ENCODE peak calls at places on chromosomes 16 and 17, in nine cellular contexts. One of them, this sample, is unnamed. For H3K4me1, the result is how much of the 10 kb centered on the place peaks cover.

GRCh38 chr17:3802461-3803307 is 1.7 kb upstream of the ITGAE start:
- DNase-seq in H9: no peak
- DNase-seq in mesenchymal stem cell: peak
- DNase-seq in HCT116: no peak
- DNase-seq in heart right ventricle: no peak
- DNase-seq in SK-N-SH: no peak
- DNase-seq in GM23338: no peak
- DNase-seq in fibroblast of lung: peak
- DNase-seq in PC-3: peak
- DNase-seq in this sample: no peak

GRCh38 chr16:58337090-58337444 is 42.2 kb upstream of the PRSS54 start:
- DNase-seq in H9: peak
- DNase-seq in mesenchymal stem cell: no peak
- DNase-seq in HCT116: no peak
- DNase-seq in heart right ventricle: no peak
- DNase-seq in SK-N-SH: no peak
- DNase-seq in GM23338: peak
- DNase-seq in fibroblast of lung: no peak
- DNase-seq in PC-3: no peak
- DNase-seq in this sample: no peak

GRCh38 chr16:10871157-10871991 is 5.6 kb upstream of the CIITA start:
- DNase-seq in H9: no peak
- DNase-seq in mesenchymal stem cell: peak
- DNase-seq in HCT116: peak
- DNase-seq in heart right ventricle: peak
- DNase-seq in SK-N-SH: no peak
- DNase-seq in GM23338: no peak
- DNase-seq in fibroblast of lung: peak
- DNase-seq in PC-3: peak
- DNase-seq in this sample: peak

GRCh38 chr16:73275448-73275847 is 227.5 kb upstream of the ZFHX3 start:
- DNase-seq in H9: no peak
- DNase-seq in mesenchymal stem cell: no peak
- DNase-seq in HCT116: no peak
- DNase-seq in heart right ventricle: no peak
- DNase-seq in SK-N-SH: no peak
- DNase-seq in GM23338: no peak
- DNase-seq in fibroblast of lung: no peak
- DNase-seq in PC-3: no peak
- DNase-seq in this sample: no peak

GRCh38 chr16:81431554-81432353 is 12.9 kb upstream of the CMIP start:
- DNase-seq in H9: no peak
- DNase-seq in mesenchymal stem cell: peak
- DNase-seq in HCT116: no peak
- DNase-seq in heart right ventricle: no peak
- DNase-seq in SK-N-SH: no peak
- DNase-seq in GM23338: no peak
- DNase-seq in fibroblast of lung: peak
- DNase-seq in PC-3: peak
- DNase-seq in this sample: peak

GRCh38 chr16:69112285-69113129 is 7.1 kb downstream of the HAS3 start:
- DNase-seq in H9: peak
- DNase-seq in mesenchymal stem cell: peak
- DNase-seq in HCT116: no peak
- DNase-seq in heart right ventricle: peak
- DNase-seq in SK-N-SH: peak
- DNase-seq in GM23338: peak
- DNase-seq in fibroblast of lung: no peak
- DNase-seq in PC-3: peak
- DNase-seq in this sample: peak

GRCh38 chr17:38783227-38783626 is 16.1 kb downstream of the PIP4K2B start:
- DNase-seq in H9: no peak
- DNase-seq in mesenchymal stem cell: no peak
- DNase-seq in HCT116: no peak
- DNase-seq in heart right ventricle: no peak
- DNase-seq in SK-N-SH: no peak
- DNase-seq in GM23338: peak
- DNase-seq in fibroblast of lung: no peak
- DNase-seq in PC-3: no peak
- DNase-seq in this sample: no peak

GRCh38 chr17:78131172-78132085 is 858 bp downstream of the TMC8 start:
- DNase-seq in H9: no peak
- DNase-seq in mesenchymal stem cell: no peak
- DNase-seq in HCT116: no peak
- DNase-seq in heart right ventricle: no peak
- DNase-seq in SK-N-SH: peak
- DNase-seq in GM23338: no peak
- DNase-seq in fibroblast of lung: no peak
- DNase-seq in PC-3: no peak
- DNase-seq in this sample: no peak

GRCh38 chr16:28309811-28310311 is 17.5 kb downstream of the SBK1 start:
- DNase-seq in H9: no peak
- DNase-seq in mesenchymal stem cell: no peak
- DNase-seq in HCT116: no peak
- DNase-seq in heart right ventricle: no peak
- DNase-seq in SK-N-SH: no peak
- DNase-seq in GM23338: no peak
- DNase-seq in fibroblast of lung: no peak
- DNase-seq in PC-3: no peak
- DNase-seq in this sample: no peak

GRCh38 chr17:80035687-80035936 is at the start of gene TBC1D16:
- DNase-seq in H9: no peak
- DNase-seq in mesenchymal stem cell: no peak
- DNase-seq in HCT116: no peak
- DNase-seq in heart right ventricle: no peak
- DNase-seq in SK-N-SH: no peak
- DNase-seq in GM23338: no peak
- DNase-seq in fibroblast of lung: no peak
- DNase-seq in PC-3: no peak
- DNase-seq in this sample: no peak

GRCh38 chr17:80034977-80035686 is 540 bp downstream of the TBC1D16 start:
- DNase-seq in H9: peak
- DNase-seq in mesenchymal stem cell: peak
- DNase-seq in HCT116: no peak
- DNase-seq in heart right ventricle: peak
- DNase-seq in SK-N-SH: no peak
- DNase-seq in GM23338: peak
- DNase-seq in fibroblast of lung: peak
- DNase-seq in PC-3: peak
- DNase-seq in this sample: no peak

GRCh38 chr17:80035937-80036714 is at the start of gene CCDC40:
- DNase-seq in H9: peak
- DNase-seq in mesenchymal stem cell: peak
- DNase-seq in HCT116: peak
- DNase-seq in heart right ventricle: peak
- DNase-seq in SK-N-SH: peak
- DNase-seq in GM23338: peak
- DNase-seq in fibroblast of lung: peak
- DNase-seq in PC-3: peak
- DNase-seq in this sample: peak

GRCh38 chr17:80034654-80034976 is 1.1 kb downstream of the TBC1D16 start:
- DNase-seq in H9: no peak
- DNase-seq in mesenchymal stem cell: no peak
- DNase-seq in HCT116: no peak
- DNase-seq in heart right ventricle: no peak
- DNase-seq in SK-N-SH: no peak
- DNase-seq in GM23338: no peak
- DNase-seq in fibroblast of lung: no peak
- DNase-seq in PC-3: no peak
- DNase-seq in this sample: no peak

DNA sequence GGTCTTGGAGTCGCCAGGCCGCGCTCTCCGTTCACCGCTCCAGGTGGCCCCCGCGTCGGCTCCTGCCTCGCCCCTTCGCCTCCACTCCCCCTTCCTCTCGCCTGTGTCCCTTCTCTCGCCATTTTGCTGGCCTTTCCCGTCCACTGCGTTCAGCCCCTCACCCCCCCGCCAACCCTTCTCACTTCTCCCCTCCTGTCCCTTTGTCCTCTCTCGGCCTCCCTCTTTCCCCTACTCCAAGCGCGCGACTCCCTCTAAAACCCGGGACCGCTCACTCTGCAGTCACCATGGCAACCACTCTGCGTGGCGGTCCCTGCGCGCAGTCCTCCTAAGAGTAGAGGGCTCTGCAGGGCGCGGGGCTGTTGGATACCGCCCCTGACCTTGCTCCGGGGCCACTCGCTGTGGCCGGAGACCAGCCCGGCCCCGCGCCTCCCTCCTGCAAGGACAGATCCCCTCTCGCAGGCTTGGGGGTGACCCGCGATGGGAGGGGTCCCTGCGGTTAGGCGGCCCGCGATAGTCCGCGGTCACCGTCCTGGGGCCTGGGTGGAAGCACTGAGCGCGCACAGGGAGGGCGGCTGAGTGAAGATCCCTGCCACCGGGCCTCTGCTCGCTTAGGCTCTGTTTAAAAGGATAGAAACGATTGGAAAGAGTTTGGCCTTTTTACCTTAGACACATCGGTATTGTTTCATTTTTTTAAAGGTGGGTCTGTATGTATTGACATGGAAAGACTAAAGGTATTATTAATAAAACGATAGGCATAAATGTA is 454 bp downstream of the CCDC40 start:
- DNase-seq in H9: peak
- DNase-seq in mesenchymal stem cell: peak
- DNase-seq in HCT116: no peak
- DNase-seq in heart right ventricle: peak
- DNase-seq in SK-N-SH: peak
- DNase-seq in GM23338: peak
- DNase-seq in fibroblast of lung: peak
- DNase-seq in PC-3: peak
- DNase-seq in this sample: no peak
- H3K4me1 ChIP-seq in H9: under half
- H3K4me1 ChIP-seq in mesenchymal stem cell: under half
- H3K4me1 ChIP-seq in HCT116: under half
- H3K4me1 ChIP-seq in heart right ventricle: under half
- H3K4me1 ChIP-seq in SK-N-SH: under half
- H3K4me1 ChIP-seq in GM23338: under half
- H3K4me1 ChIP-seq in fibroblast of lung: under half
- H3K4me1 ChIP-seq in PC-3: under half
- H3K4me1 ChIP-seq in this sample: under half

GRCh38 chr17:81839301-81839700 is 4.5 kb upstream of the PPP1R27 start:
- DNase-seq in H9: no peak
- DNase-seq in mesenchymal stem cell: no peak
- DNase-seq in HCT116: no peak
- DNase-seq in heart right ventricle: no peak
- DNase-seq in SK-N-SH: no peak
- DNase-seq in GM23338: no peak
- DNase-seq in fibroblast of lung: no peak
- DNase-seq in PC-3: no peak
- DNase-seq in this sample: no peak
- H3K27ac ChIP-seq in H9: no peak
- H3K27ac ChIP-seq in mesenchymal stem cell: no peak
- H3K27ac ChIP-seq in HCT116: no peak
- H3K27ac ChIP-seq in heart right ventricle: no peak
- H3K27ac ChIP-seq in SK-N-SH: no peak
- H3K27ac ChIP-seq in GM23338: no peak
- H3K27ac ChIP-seq in fibroblast of lung: no peak
- H3K27ac ChIP-seq in PC-3: no peak
- H3K27ac ChIP-seq in this sample: no peak

GRCh38 chr16:19876501-19877059 is 8.1 kb downstream of the GPRC5B start:
- DNase-seq in H9: peak
- DNase-seq in mesenchymal stem cell: no peak
- DNase-seq in HCT116: no peak
- DNase-seq in heart right ventricle: peak
- DNase-seq in SK-N-SH: no peak
- DNase-seq in GM23338: peak
- DNase-seq in fibroblast of lung: no peak
- DNase-seq in PC-3: no peak
- DNase-seq in this sample: no peak

GRCh38 chr16:19881028-19881427 is 3.6 kb downstream of the GPRC5B start:
- DNase-seq in H9: no peak
- DNase-seq in mesenchymal stem cell: no peak
- DNase-seq in HCT116: no peak
- DNase-seq in heart right ventricle: no peak
- DNase-seq in SK-N-SH: no peak
- DNase-seq in GM23338: no peak
- DNase-seq in fibroblast of lung: no peak
- DNase-seq in PC-3: no peak
- DNase-seq in this sample: no peak

GRCh38 chr16:19878760-19879159 is 5.9 kb downstream of the GPRC5B start:
- DNase-seq in H9: no peak
- DNase-seq in mesenchymal stem cell: no peak
- DNase-seq in HCT116: no peak
- DNase-seq in heart right ventricle: no peak
- DNase-seq in SK-N-SH: no peak
- DNase-seq in GM23338: no peak
- DNase-seq in fibroblast of lung: no peak
- DNase-seq in PC-3: no peak
- DNase-seq in this sample: no peak

GRCh38 chr16:19881783-19882182 is 2.9 kb downstream of the GPRC5B start:
- DNase-seq in H9: no peak
- DNase-seq in mesenchymal stem cell: no peak
- DNase-seq in HCT116: no peak
- DNase-seq in heart right ventricle: no peak
- DNase-seq in SK-N-SH: no peak
- DNase-seq in GM23338: no peak
- DNase-seq in fibroblast of lung: no peak
- DNase-seq in PC-3: no peak
- DNase-seq in this sample: no peak

DNA sequence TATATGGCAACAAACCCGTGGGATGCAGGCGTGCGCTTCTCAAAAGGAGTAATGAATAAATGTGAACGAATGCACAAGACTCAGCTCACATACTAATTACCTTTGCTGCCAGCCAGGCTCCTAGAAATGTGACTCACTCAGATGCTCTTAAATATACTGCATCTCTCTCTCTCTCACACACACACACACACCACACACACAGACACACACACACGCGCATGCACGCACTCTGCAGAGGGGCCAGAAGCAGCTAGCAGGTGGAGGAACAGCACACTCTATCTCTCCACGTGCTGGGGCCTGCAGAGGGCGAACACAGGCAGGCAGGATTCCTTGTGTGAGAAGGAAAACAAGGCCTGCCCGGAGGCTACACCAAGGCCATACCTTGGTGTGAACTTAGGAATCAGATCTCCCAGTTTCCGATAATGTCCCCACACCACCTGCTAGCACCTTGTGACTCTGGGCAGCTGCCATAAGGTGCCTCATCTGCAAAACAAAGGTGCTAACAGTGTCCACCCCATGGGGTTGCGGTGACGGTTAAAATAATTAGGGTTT is 5.3 kb downstream of the GPRC5B start:
- DNase-seq in H9: peak
- DNase-seq in mesenchymal stem cell: peak
- DNase-seq in HCT116: no peak
- DNase-seq in heart right ventricle: peak
- DNase-seq in SK-N-SH: peak
- DNase-seq in GM23338: peak
- DNase-seq in fibroblast of lung: peak
- DNase-seq in PC-3: no peak
- DNase-seq in this sample: no peak
- H3K4me1 ChIP-seq in H9: under half
- H3K4me1 ChIP-seq in mesenchymal stem cell: under half
- H3K4me1 ChIP-seq in HCT116: under half
- H3K4me1 ChIP-seq in heart right ventricle: half or more
- H3K4me1 ChIP-seq in SK-N-SH: under half
- H3K4me1 ChIP-seq in GM23338: half or more
- H3K4me1 ChIP-seq in fibroblast of lung: under half
- H3K4me1 ChIP-seq in PC-3: under half
- H3K4me1 ChIP-seq in this sample: under half

DNA sequence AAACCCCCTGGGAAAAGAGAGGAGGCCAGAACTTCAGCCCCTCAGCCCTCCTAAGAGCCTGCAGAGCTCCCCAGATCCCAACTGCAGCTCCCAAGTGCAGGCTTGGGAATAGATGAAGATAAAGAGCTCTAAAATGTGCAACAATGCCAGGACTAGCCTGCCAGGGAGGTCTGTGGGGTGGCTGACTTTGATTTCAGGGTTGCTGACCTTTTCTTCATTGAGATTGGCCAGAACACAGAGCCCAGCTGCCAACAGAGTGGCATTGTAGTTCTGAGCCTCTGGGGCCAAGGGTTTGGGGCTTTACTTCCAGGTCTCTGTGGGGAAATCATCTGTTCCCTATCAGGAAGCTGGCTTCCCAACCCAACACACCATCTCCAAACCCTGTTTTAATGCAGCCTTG is 120.6 kb downstream of the COPRS start:
- DNase-seq in H9: no peak
- DNase-seq in mesenchymal stem cell: no peak
- DNase-seq in HCT116: no peak
- DNase-seq in heart right ventricle: peak
- DNase-seq in SK-N-SH: no peak
- DNase-seq in GM23338: no peak
- DNase-seq in fibroblast of lung: no peak
- DNase-seq in PC-3: no peak
- DNase-seq in this sample: no peak
- H3K27ac ChIP-seq in H9: no peak
- H3K27ac ChIP-seq in mesenchymal stem cell: no peak
- H3K27ac ChIP-seq in HCT116: no peak
- H3K27ac ChIP-seq in heart right ventricle: peak
- H3K27ac ChIP-seq in SK-N-SH: peak
- H3K27ac ChIP-seq in GM23338: no peak
- H3K27ac ChIP-seq in fibroblast of lung: no peak
- H3K27ac ChIP-seq in PC-3: no peak
- H3K27ac ChIP-seq in this sample: no peak

This sample was measured in SJSA1.